ENCODE peak calls at places on chromosomes 5 and 9, in nine cellular contexts. K is cardiac fibroblast, S is prostate gland, Q is osteoblast, O is cardiac muscle cell, I is lung, E is colonic mucosa, C is AG09309, G is esophagus squamous epithelium. T is an unnamed sample.

GRCh38 chr5:141672071-141672855 is 9.8 kb downstream of the ARAP3 start:
- DNase-seq in C (no peak), S (no peak), I (no peak), E (no peak), G (no peak), Q (peak; percentile 35), K (no peak), O (no peak), T (no peak)

GRCh38 chr9:14209399-14209990 is 104.4 kb downstream of the NFIB start:
- DNase-seq in C (no peak), K (no peak), I (no peak), E (no peak), G (no peak), O (no peak), Q (no peak), S (no peak), T (no peak)

GRCh38 chr9:99834474-99834873 is 12.8 kb downstream of the NR4A3 start:
- DNase-seq in C (no peak), G (no peak), O (no peak), I (no peak), S (no peak), E (no peak), K (no peak), Q (no peak), T (no peak)

GRCh38 chr5:146799235-146800015 is 79.1 kb downstream of the PPP2R2B start:
- DNase-seq in S (no peak), Q (no peak), I (no peak), O (no peak), E (no peak), C (no peak), G (no peak), K (no peak), T (no peak)

GRCh38 chr9:119268985-119269384 is 100.2 kb downstream of the BRINP1 start:
- DNase-seq in I (no peak), Q (no peak), G (no peak), S (no peak), C (no peak), E (no peak), O (peak; percentile 26), K (no peak), T (no peak)

GRCh38 chr5:5071554-5071953 is 68.6 kb upstream of the ADAMTS16 start:
- DNase-seq in G (no peak), I (no peak), Q (no peak), K (no peak), E (no peak), S (no peak), O (no peak), C (no peak), T (no peak)

GRCh38 chr5:50709471-50709870 is 43.0 kb downstream of the PARP8 start:
- DNase-seq in I (no peak), S (no peak), K (peak; percentile 5), Q (no peak), G (no peak), E (no peak), O (peak; percentile 37), C (no peak), T (peak; percentile 7)

GRCh38 chr5:44871401-44871800 is 62.7 kb downstream of the MRPS30 start:
- DNase-seq in C (no peak), E (no peak), Q (no peak), G (no peak), K (no peak), S (no peak), I (no peak), O (no peak), T (no peak)

GRCh38 chr5:146447734-146448380 is 724 bp downstream of the TCERG1 start:
- DNase-seq in C (peak; percentile 20), I (peak; percentile 36), S (no peak), E (peak; percentile 41), G (no peak), K (peak; percentile 35), O (peak; percentile 42), Q (no peak), T (no peak)

GRCh38 chr5:99030871-99031440 is 102.1 kb upstream of the CHD1 start:
- DNase-seq in E (no peak), S (no peak), Q (no peak), K (no peak), I (no peak), C (no peak), G (no peak), O (no peak), T (no peak)

GRCh38 chr5:137234973-137235943 is 263.9 kb downstream of the SPOCK1 start:
- DNase-seq in G (no peak), Q (no peak), C (no peak), E (no peak), K (no peak), I (no peak), O (no peak), S (no peak), T (no peak)

GRCh38 chr9:94545940-94546339 is 8.9 kb upstream of the PCAT7 start:
- DNase-seq in S (no peak), O (no peak), C (no peak), E (no peak), I (no peak), G (no peak), Q (no peak), K (no peak), T (no peak)

GRCh38 chr5:127936439-127936972 is 147.1 kb upstream of the SLC12A2 start:
- DNase-seq in K (no peak), Q (no peak), O (no peak), E (no peak), G (no peak), C (no peak), S (no peak), I (no peak), T (no peak)

GRCh38 chr5:127941646-127942045 is 141.9 kb upstream of the SLC12A2 start:
- DNase-seq in I (no peak), K (no peak), S (peak; percentile 17), E (peak; percentile 68), O (peak; percentile 22), G (no peak), Q (no peak), C (no peak), T (no peak)

GRCh38 chr5:127940854-127941253 is 142.7 kb upstream of the SLC12A2 start:
- DNase-seq in O (peak; percentile 18), E (no peak), S (no peak), K (no peak), C (no peak), G (no peak), I (no peak), Q (no peak), T (no peak)

GRCh38 chr5:127935398-127935797 is 148.2 kb upstream of the SLC12A2 start:
- DNase-seq in S (no peak), O (no peak), C (no peak), E (no peak), K (no peak), Q (no peak), I (no peak), G (no peak), T (no peak)

GRCh38 chr5:127938746-127939145 is 144.8 kb upstream of the SLC12A2 start:
- DNase-seq in E (no peak), Q (peak; percentile 36), G (no peak), C (no peak), K (no peak), S (no peak), O (no peak), I (no peak), T (no peak)
- TF ChIP-seq CTCF in E (no peak), Q (no peak), G (no peak), C (no peak), K (no peak), S (no peak), O (no peak), I (no peak), T (no peak)

GRCh38 chr9:112485574-112485973 is 1.1 kb upstream of the KIAA1958 start:
- DNase-seq in I (no peak), S (no peak), E (no peak), G (no peak), Q (peak; percentile 84), K (no peak), C (no peak), O (no peak), T (no peak)
- H3K4me3 ChIP-seq in I (no peak overlapping the region), S (no peak overlapping the region), E (no peak overlapping the region), G (no peak overlapping the region), Q (no peak overlapping the region), K (no peak overlapping the region), C (no peak overlapping the region), O (peak overlapping the region; percentile 100), T (no peak overlapping the region)

DNA sequence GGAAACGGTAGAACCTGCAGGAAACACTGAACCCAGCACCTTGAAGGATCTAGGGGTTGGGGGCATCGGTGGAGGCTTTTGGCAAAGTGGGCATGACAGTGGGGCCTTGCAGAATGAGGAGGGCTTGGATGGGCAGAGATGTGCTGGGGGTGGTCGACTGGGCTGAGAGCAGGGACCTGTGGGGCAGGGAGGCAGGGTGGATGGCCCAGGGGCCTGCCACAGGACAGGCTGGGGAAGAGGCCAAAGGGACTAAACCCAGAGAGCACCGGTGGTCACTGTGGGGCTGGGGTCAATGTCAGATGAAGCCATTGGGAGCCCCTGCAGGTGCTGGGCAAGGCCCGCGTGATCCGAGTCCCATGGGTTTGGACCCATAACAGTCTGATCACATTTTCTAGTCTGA is 175.3 kb downstream of the DAB2IP start:
- DNase-seq in I (no peak), Q (no peak), E (no peak), S (no peak), G (no peak), K (no peak), C (no peak), O (no peak), T (no peak)
- TF ChIP-seq CTCF in I (no peak), Q (no peak), E (no peak), S (no peak), G (no peak), K (no peak), C (no peak), O (no peak), T (no peak)

GRCh38 chr5:160469156-160470144 is 47.8 kb downstream of the PTTG1 start:
- DNase-seq in S (no peak), G (no peak), Q (no peak), K (no peak), I (no peak), C (no peak), O (no peak), E (no peak), T (no peak)
- H3K4me3 ChIP-seq in S (no peak overlapping the region), G (peak overlapping the region; percentile 15), Q (no peak overlapping the region), K (peak overlapping the region; percentile 51), I (no peak overlapping the region), C (no peak overlapping the region), O (no peak overlapping the region), E (peak overlapping the region; percentile 4), T (no peak overlapping the region)

GRCh38 chr5:108919591-108920326 is 172.1 kb downstream of the FER start:
- DNase-seq in E (no peak), O (no peak), G (no peak), Q (no peak), K (no peak), S (no peak), I (no peak), C (no peak), T (no peak)
- TF ChIP-seq CTCF in E (peak; percentile 26), O (peak; percentile 20), G (peak; percentile 42), Q (peak; percentile 11), K (peak; percentile 13), S (no peak), I (no peak), C (no peak), T (no peak)